ENCODE peak calls at places on chromosomes 12 and 14, in five cellular contexts. One of them, this sample, is unnamed.

GRCh38 chr14:57390806-57391562 is 598 bp downstream of the NAA30 start:
- DNase-seq in activated CD8-positive, alpha-beta memory T cell treated with anti-CD3 and anti-CD28 coated beads, Interleukin-2, amount 50 U/mL, for 48 hours: peak
- DNase-seq in germinal center: peak
- DNase-seq in RCC 7860: no peak
- DNase-seq in stimulated activated CD4-positive, alpha-beta T cell treated with anti-CD3 and anti-CD28 coated beads, Interleukin-2, amount 100 ng/mL, for 48 hours: peak
- DNase-seq in this sample: peak

GRCh38 chr12:43210437-43211197 is 341.4 kb downstream of the ADAMTS20 start:
- DNase-seq in germinal center: no peak
- DNase-seq in activated CD8-positive, alpha-beta memory T cell treated with anti-CD3 and anti-CD28 coated beads, Interleukin-2, amount 50 U/mL, for 48 hours: no peak
- DNase-seq in RCC 7860: peak
- DNase-seq in stimulated activated CD4-positive, alpha-beta T cell treated with anti-CD3 and anti-CD28 coated beads, Interleukin-2, amount 100 ng/mL, for 48 hours: no peak
- DNase-seq in this sample: peak

GRCh38 chr14:23580152-23580926 is 1.7 kb upstream of the JPH4 start:
- DNase-seq in stimulated activated CD4-positive, alpha-beta T cell treated with anti-CD3 and anti-CD28 coated beads, Interleukin-2, amount 100 ng/mL, for 48 hours: no peak
- DNase-seq in germinal center: no peak
- DNase-seq in RCC 7860: no peak
- DNase-seq in activated CD8-positive, alpha-beta memory T cell treated with anti-CD3 and anti-CD28 coated beads, Interleukin-2, amount 50 U/mL, for 48 hours: peak
- DNase-seq in this sample: no peak

GRCh38 chr14:93150227-93151206 is 34.2 kb downstream of the MOAP1 start:
- DNase-seq in stimulated activated CD4-positive, alpha-beta T cell treated with anti-CD3 and anti-CD28 coated beads, Interleukin-2, amount 100 ng/mL, for 48 hours: no peak
- DNase-seq in activated CD8-positive, alpha-beta memory T cell treated with anti-CD3 and anti-CD28 coated beads, Interleukin-2, amount 50 U/mL, for 48 hours: no peak
- DNase-seq in RCC 7860: no peak
- DNase-seq in germinal center: no peak
- DNase-seq in this sample: no peak

GRCh38 chr12:95848575-95849388 is 10.0 kb upstream of the SNRPF start:
- DNase-seq in germinal center: no peak
- DNase-seq in RCC 7860: no peak
- DNase-seq in activated CD8-positive, alpha-beta memory T cell treated with anti-CD3 and anti-CD28 coated beads, Interleukin-2, amount 50 U/mL, for 48 hours: no peak
- DNase-seq in stimulated activated CD4-positive, alpha-beta T cell treated with anti-CD3 and anti-CD28 coated beads, Interleukin-2, amount 100 ng/mL, for 48 hours: no peak
- DNase-seq in this sample: peak

GRCh38 chr12:14928946-14929345 is 9.4 kb downstream of the ERP27 start:
- DNase-seq in RCC 7860: no peak
- DNase-seq in activated CD8-positive, alpha-beta memory T cell treated with anti-CD3 and anti-CD28 coated beads, Interleukin-2, amount 50 U/mL, for 48 hours: no peak
- DNase-seq in stimulated activated CD4-positive, alpha-beta T cell treated with anti-CD3 and anti-CD28 coated beads, Interleukin-2, amount 100 ng/mL, for 48 hours: no peak
- DNase-seq in germinal center: no peak
- DNase-seq in this sample: no peak

GRCh38 chr12:1611775-1612174 is 17.3 kb upstream of the WNT5B start:
- DNase-seq in germinal center: no peak
- DNase-seq in RCC 7860: no peak
- DNase-seq in activated CD8-positive, alpha-beta memory T cell treated with anti-CD3 and anti-CD28 coated beads, Interleukin-2, amount 50 U/mL, for 48 hours: no peak
- DNase-seq in stimulated activated CD4-positive, alpha-beta T cell treated with anti-CD3 and anti-CD28 coated beads, Interleukin-2, amount 100 ng/mL, for 48 hours: no peak
- DNase-seq in this sample: no peak

GRCh38 chr12:127773520-127773919 is 493.4 kb upstream of the TMEM132C start:
- DNase-seq in germinal center: no peak
- DNase-seq in activated CD8-positive, alpha-beta memory T cell treated with anti-CD3 and anti-CD28 coated beads, Interleukin-2, amount 50 U/mL, for 48 hours: no peak
- DNase-seq in stimulated activated CD4-positive, alpha-beta T cell treated with anti-CD3 and anti-CD28 coated beads, Interleukin-2, amount 100 ng/mL, for 48 hours: no peak
- DNase-seq in RCC 7860: no peak
- DNase-seq in this sample: no peak

GRCh38 chr12:117321572-117321971 is 39.9 kb downstream of the NOS1 start:
- DNase-seq in activated CD8-positive, alpha-beta memory T cell treated with anti-CD3 and anti-CD28 coated beads, Interleukin-2, amount 50 U/mL, for 48 hours: no peak
- DNase-seq in stimulated activated CD4-positive, alpha-beta T cell treated with anti-CD3 and anti-CD28 coated beads, Interleukin-2, amount 100 ng/mL, for 48 hours: no peak
- DNase-seq in germinal center: no peak
- DNase-seq in RCC 7860: no peak
- DNase-seq in this sample: no peak

GRCh38 chr12:77845831-77846230 is 15.1 kb downstream of the NAV3 start:
- DNase-seq in activated CD8-positive, alpha-beta memory T cell treated with anti-CD3 and anti-CD28 coated beads, Interleukin-2, amount 50 U/mL, for 48 hours: no peak
- DNase-seq in stimulated activated CD4-positive, alpha-beta T cell treated with anti-CD3 and anti-CD28 coated beads, Interleukin-2, amount 100 ng/mL, for 48 hours: no peak
- DNase-seq in RCC 7860: no peak
- DNase-seq in germinal center: no peak
- DNase-seq in this sample: no peak

GRCh38 chr12:96070670-96071279 is 35.4 kb upstream of the LTA4H start:
- DNase-seq in activated CD8-positive, alpha-beta memory T cell treated with anti-CD3 and anti-CD28 coated beads, Interleukin-2, amount 50 U/mL, for 48 hours: no peak
- DNase-seq in germinal center: peak
- DNase-seq in RCC 7860: no peak
- DNase-seq in stimulated activated CD4-positive, alpha-beta T cell treated with anti-CD3 and anti-CD28 coated beads, Interleukin-2, amount 100 ng/mL, for 48 hours: no peak
- DNase-seq in this sample: peak

GRCh38 chr14:62694075-62694474 is 351.2 kb downstream of the KCNH5 start:
- DNase-seq in activated CD8-positive, alpha-beta memory T cell treated with anti-CD3 and anti-CD28 coated beads, Interleukin-2, amount 50 U/mL, for 48 hours: no peak
- DNase-seq in stimulated activated CD4-positive, alpha-beta T cell treated with anti-CD3 and anti-CD28 coated beads, Interleukin-2, amount 100 ng/mL, for 48 hours: no peak
- DNase-seq in germinal center: no peak
- DNase-seq in RCC 7860: no peak
- DNase-seq in this sample: no peak

GRCh38 chr14:21015312-21015711 is 9.5 kb downstream of the NDRG2 start:
- DNase-seq in RCC 7860: no peak
- DNase-seq in germinal center: no peak
- DNase-seq in stimulated activated CD4-positive, alpha-beta T cell treated with anti-CD3 and anti-CD28 coated beads, Interleukin-2, amount 100 ng/mL, for 48 hours: no peak
- DNase-seq in activated CD8-positive, alpha-beta memory T cell treated with anti-CD3 and anti-CD28 coated beads, Interleukin-2, amount 50 U/mL, for 48 hours: no peak
- DNase-seq in this sample: no peak

GRCh38 chr12:129535351-129535750 is 368.5 kb downstream of the TMEM132D start:
- DNase-seq in stimulated activated CD4-positive, alpha-beta T cell treated with anti-CD3 and anti-CD28 coated beads, Interleukin-2, amount 100 ng/mL, for 48 hours: no peak
- DNase-seq in RCC 7860: peak
- DNase-seq in germinal center: no peak
- DNase-seq in activated CD8-positive, alpha-beta memory T cell treated with anti-CD3 and anti-CD28 coated beads, Interleukin-2, amount 50 U/mL, for 48 hours: no peak
- DNase-seq in this sample: no peak

GRCh38 chr14:98761993-98762392 is 510.0 kb downstream of the BCL11B start:
- DNase-seq in RCC 7860: no peak
- DNase-seq in germinal center: no peak
- DNase-seq in stimulated activated CD4-positive, alpha-beta T cell treated with anti-CD3 and anti-CD28 coated beads, Interleukin-2, amount 100 ng/mL, for 48 hours: no peak
- DNase-seq in activated CD8-positive, alpha-beta memory T cell treated with anti-CD3 and anti-CD28 coated beads, Interleukin-2, amount 50 U/mL, for 48 hours: no peak
- DNase-seq in this sample: no peak

GRCh38 chr12:110913119-110914056 is 7.0 kb downstream of the MYL2 start:
- DNase-seq in activated CD8-positive, alpha-beta memory T cell treated with anti-CD3 and anti-CD28 coated beads, Interleukin-2, amount 50 U/mL, for 48 hours: no peak
- DNase-seq in RCC 7860: no peak
- DNase-seq in germinal center: peak
- DNase-seq in stimulated activated CD4-positive, alpha-beta T cell treated with anti-CD3 and anti-CD28 coated beads, Interleukin-2, amount 100 ng/mL, for 48 hours: no peak
- DNase-seq in this sample: peak

GRCh38 chr12:32039341-32039740 is 67.3 kb upstream of the BICD1 start:
- DNase-seq in germinal center: no peak
- DNase-seq in RCC 7860: no peak
- DNase-seq in activated CD8-positive, alpha-beta memory T cell treated with anti-CD3 and anti-CD28 coated beads, Interleukin-2, amount 50 U/mL, for 48 hours: no peak
- DNase-seq in stimulated activated CD4-positive, alpha-beta T cell treated with anti-CD3 and anti-CD28 coated beads, Interleukin-2, amount 100 ng/mL, for 48 hours: no peak
- DNase-seq in this sample: no peak

GRCh38 chr12:93982847-93983315 is 165.5 kb upstream of the PLXNC1 start:
- DNase-seq in germinal center: no peak
- DNase-seq in RCC 7860: no peak
- DNase-seq in activated CD8-positive, alpha-beta memory T cell treated with anti-CD3 and anti-CD28 coated beads, Interleukin-2, amount 50 U/mL, for 48 hours: no peak
- DNase-seq in stimulated activated CD4-positive, alpha-beta T cell treated with anti-CD3 and anti-CD28 coated beads, Interleukin-2, amount 100 ng/mL, for 48 hours: no peak
- DNase-seq in this sample: no peak

GRCh38 chr12:6647083-6647604 is at the start of gene ACRBP:
- DNase-seq in germinal center: peak
- DNase-seq in RCC 7860: no peak
- DNase-seq in stimulated activated CD4-positive, alpha-beta T cell treated with anti-CD3 and anti-CD28 coated beads, Interleukin-2, amount 100 ng/mL, for 48 hours: peak
- DNase-seq in activated CD8-positive, alpha-beta memory T cell treated with anti-CD3 and anti-CD28 coated beads, Interleukin-2, amount 50 U/mL, for 48 hours: no peak
- DNase-seq in this sample: peak

GRCh38 chr12:55745361-55746146 is 2.6 kb downstream of the GDF11 start:
- DNase-seq in RCC 7860: no peak
- DNase-seq in activated CD8-positive, alpha-beta memory T cell treated with anti-CD3 and anti-CD28 coated beads, Interleukin-2, amount 50 U/mL, for 48 hours: peak
- DNase-seq in germinal center: no peak
- DNase-seq in stimulated activated CD4-positive, alpha-beta T cell treated with anti-CD3 and anti-CD28 coated beads, Interleukin-2, amount 100 ng/mL, for 48 hours: no peak
- DNase-seq in this sample: peak

GRCh38 chr14:34275038-34275437 is 187.0 kb downstream of the SPTSSA start:
- DNase-seq in stimulated activated CD4-positive, alpha-beta T cell treated with anti-CD3 and anti-CD28 coated beads, Interleukin-2, amount 100 ng/mL, for 48 hours: no peak
- DNase-seq in RCC 7860: no peak
- DNase-seq in germinal center: no peak
- DNase-seq in activated CD8-positive, alpha-beta memory T cell treated with anti-CD3 and anti-CD28 coated beads, Interleukin-2, amount 50 U/mL, for 48 hours: no peak
- DNase-seq in this sample: no peak

GRCh38 chr12:6039894-6040601 is 84.4 kb downstream of the VWF start:
- DNase-seq in RCC 7860: peak
- DNase-seq in activated CD8-positive, alpha-beta memory T cell treated with anti-CD3 and anti-CD28 coated beads, Interleukin-2, amount 50 U/mL, for 48 hours: peak
- DNase-seq in germinal center: peak
- DNase-seq in stimulated activated CD4-positive, alpha-beta T cell treated with anti-CD3 and anti-CD28 coated beads, Interleukin-2, amount 100 ng/mL, for 48 hours: peak
- DNase-seq in this sample: peak

GRCh38 chr12:9632766-9633165 is 25.1 kb upstream of the KLRB1 start:
- DNase-seq in RCC 7860: no peak
- DNase-seq in germinal center: no peak
- DNase-seq in activated CD8-positive, alpha-beta memory T cell treated with anti-CD3 and anti-CD28 coated beads, Interleukin-2, amount 50 U/mL, for 48 hours: no peak
- DNase-seq in stimulated activated CD4-positive, alpha-beta T cell treated with anti-CD3 and anti-CD28 coated beads, Interleukin-2, amount 100 ng/mL, for 48 hours: no peak
- DNase-seq in this sample: no peak

GRCh38 chr12:56296207-56296785 is 3.8 kb downstream of the CS start:
- DNase-seq in germinal center: no peak
- DNase-seq in stimulated activated CD4-positive, alpha-beta T cell treated with anti-CD3 and anti-CD28 coated beads, Interleukin-2, amount 100 ng/mL, for 48 hours: no peak
- DNase-seq in activated CD8-positive, alpha-beta memory T cell treated with anti-CD3 and anti-CD28 coated beads, Interleukin-2, amount 50 U/mL, for 48 hours: no peak
- DNase-seq in RCC 7860: no peak
- DNase-seq in this sample: no peak

GRCh38 chr12:22653790-22654189 is 28.8 kb downstream of the ETNK1 start:
- DNase-seq in germinal center: no peak
- DNase-seq in stimulated activated CD4-positive, alpha-beta T cell treated with anti-CD3 and anti-CD28 coated beads, Interleukin-2, amount 100 ng/mL, for 48 hours: no peak
- DNase-seq in RCC 7860: no peak
- DNase-seq in activated CD8-positive, alpha-beta memory T cell treated with anti-CD3 and anti-CD28 coated beads, Interleukin-2, amount 50 U/mL, for 48 hours: no peak
- DNase-seq in this sample: no peak

GRCh38 chr14:45068396-45068795 is 15.5 kb upstream of the PRPF39 start:
- DNase-seq in activated CD8-positive, alpha-beta memory T cell treated with anti-CD3 and anti-CD28 coated beads, Interleukin-2, amount 50 U/mL, for 48 hours: no peak
- DNase-seq in stimulated activated CD4-positive, alpha-beta T cell treated with anti-CD3 and anti-CD28 coated beads, Interleukin-2, amount 100 ng/mL, for 48 hours: no peak
- DNase-seq in germinal center: no peak
- DNase-seq in RCC 7860: no peak
- DNase-seq in this sample: no peak

GRCh38 chr12:51819851-51820720 is 28.4 kb downstream of the FIGNL2 start:
- DNase-seq in germinal center: peak
- DNase-seq in RCC 7860: no peak
- DNase-seq in stimulated activated CD4-positive, alpha-beta T cell treated with anti-CD3 and anti-CD28 coated beads, Interleukin-2, amount 100 ng/mL, for 48 hours: no peak
- DNase-seq in activated CD8-positive, alpha-beta memory T cell treated with anti-CD3 and anti-CD28 coated beads, Interleukin-2, amount 50 U/mL, for 48 hours: peak
- DNase-seq in this sample: no peak

GRCh38 chr14:53375573-53375972 is 222.4 kb upstream of the DDHD1 start:
- DNase-seq in RCC 7860: no peak
- DNase-seq in activated CD8-positive, alpha-beta memory T cell treated with anti-CD3 and anti-CD28 coated beads, Interleukin-2, amount 50 U/mL, for 48 hours: no peak
- DNase-seq in stimulated activated CD4-positive, alpha-beta T cell treated with anti-CD3 and anti-CD28 coated beads, Interleukin-2, amount 100 ng/mL, for 48 hours: no peak
- DNase-seq in germinal center: no peak
- DNase-seq in this sample: no peak

GRCh38 chr14:37122919-37123639 is 49.3 kb downstream of the SLC25A21 start:
- DNase-seq in germinal center: no peak
- DNase-seq in stimulated activated CD4-positive, alpha-beta T cell treated with anti-CD3 and anti-CD28 coated beads, Interleukin-2, amount 100 ng/mL, for 48 hours: no peak
- DNase-seq in activated CD8-positive, alpha-beta memory T cell treated with anti-CD3 and anti-CD28 coated beads, Interleukin-2, amount 50 U/mL, for 48 hours: no peak
- DNase-seq in RCC 7860: no peak
- DNase-seq in this sample: no peak

GRCh38 chr14:63452796-63453195 is 90.4 kb downstream of the PPP2R5E start:
- DNase-seq in stimulated activated CD4-positive, alpha-beta T cell treated with anti-CD3 and anti-CD28 coated beads, Interleukin-2, amount 100 ng/mL, for 48 hours: no peak
- DNase-seq in activated CD8-positive, alpha-beta memory T cell treated with anti-CD3 and anti-CD28 coated beads, Interleukin-2, amount 50 U/mL, for 48 hours: no peak
- DNase-seq in RCC 7860: no peak
- DNase-seq in germinal center: no peak
- DNase-seq in this sample: no peak

GRCh38 chr14:39431416-39432178 is 636 bp downstream of the FBXO33 start:
- DNase-seq in stimulated activated CD4-positive, alpha-beta T cell treated with anti-CD3 and anti-CD28 coated beads, Interleukin-2, amount 100 ng/mL, for 48 hours: peak
- DNase-seq in RCC 7860: no peak
- DNase-seq in germinal center: peak
- DNase-seq in activated CD8-positive, alpha-beta memory T cell treated with anti-CD3 and anti-CD28 coated beads, Interleukin-2, amount 50 U/mL, for 48 hours: peak
- DNase-seq in this sample: peak

GRCh38 chr12:28413455-28414109 is 223.3 kb downstream of the CCDC91 start:
- DNase-seq in stimulated activated CD4-positive, alpha-beta T cell treated with anti-CD3 and anti-CD28 coated beads, Interleukin-2, amount 100 ng/mL, for 48 hours: no peak
- DNase-seq in germinal center: peak
- DNase-seq in RCC 7860: no peak
- DNase-seq in activated CD8-positive, alpha-beta memory T cell treated with anti-CD3 and anti-CD28 coated beads, Interleukin-2, amount 50 U/mL, for 48 hours: no peak
- DNase-seq in this sample: no peak

GRCh38 chr12:19375888-19376287 is 63.4 kb upstream of the AEBP2 start:
- DNase-seq in stimulated activated CD4-positive, alpha-beta T cell treated with anti-CD3 and anti-CD28 coated beads, Interleukin-2, amount 100 ng/mL, for 48 hours: no peak
- DNase-seq in germinal center: no peak
- DNase-seq in RCC 7860: no peak
- DNase-seq in activated CD8-positive, alpha-beta memory T cell treated with anti-CD3 and anti-CD28 coated beads, Interleukin-2, amount 50 U/mL, for 48 hours: no peak
- DNase-seq in this sample: no peak

GRCh38 chr14:24339284-24340151 is at the start of gene RIPK3:
- DNase-seq in RCC 7860: no peak
- DNase-seq in activated CD8-positive, alpha-beta memory T cell treated with anti-CD3 and anti-CD28 coated beads, Interleukin-2, amount 50 U/mL, for 48 hours: peak
- DNase-seq in germinal center: peak
- DNase-seq in stimulated activated CD4-positive, alpha-beta T cell treated with anti-CD3 and anti-CD28 coated beads, Interleukin-2, amount 100 ng/mL, for 48 hours: peak
- DNase-seq in this sample: peak

GRCh38 chr12:123055281-123055766 is 74.8 kb downstream of the ARL6IP4 start:
- DNase-seq in RCC 7860: no peak
- DNase-seq in germinal center: no peak
- DNase-seq in activated CD8-positive, alpha-beta memory T cell treated with anti-CD3 and anti-CD28 coated beads, Interleukin-2, amount 50 U/mL, for 48 hours: no peak
- DNase-seq in stimulated activated CD4-positive, alpha-beta T cell treated with anti-CD3 and anti-CD28 coated beads, Interleukin-2, amount 100 ng/mL, for 48 hours: no peak
- DNase-seq in this sample: no peak

GRCh38 chr12:82176761-82177490 is 181.3 kb downstream of the CCDC59 start:
- DNase-seq in RCC 7860: no peak
- DNase-seq in stimulated activated CD4-positive, alpha-beta T cell treated with anti-CD3 and anti-CD28 coated beads, Interleukin-2, amount 100 ng/mL, for 48 hours: no peak
- DNase-seq in activated CD8-positive, alpha-beta memory T cell treated with anti-CD3 and anti-CD28 coated beads, Interleukin-2, amount 50 U/mL, for 48 hours: no peak
- DNase-seq in germinal center: no peak
- DNase-seq in this sample: no peak

GRCh38 chr12:91772411-91772810 is 373.2 kb downstream of the BTG1 start:
- DNase-seq in activated CD8-positive, alpha-beta memory T cell treated with anti-CD3 and anti-CD28 coated beads, Interleukin-2, amount 50 U/mL, for 48 hours: no peak
- DNase-seq in RCC 7860: no peak
- DNase-seq in stimulated activated CD4-positive, alpha-beta T cell treated with anti-CD3 and anti-CD28 coated beads, Interleukin-2, amount 100 ng/mL, for 48 hours: no peak
- DNase-seq in germinal center: no peak
- DNase-seq in this sample: no peak

GRCh38 chr14:106210650-106211049 is 684.3 kb downstream of the TMEM121 start:
- DNase-seq in RCC 7860: no peak
- DNase-seq in activated CD8-positive, alpha-beta memory T cell treated with anti-CD3 and anti-CD28 coated beads, Interleukin-2, amount 50 U/mL, for 48 hours: no peak
- DNase-seq in germinal center: no peak
- DNase-seq in stimulated activated CD4-positive, alpha-beta T cell treated with anti-CD3 and anti-CD28 coated beads, Interleukin-2, amount 100 ng/mL, for 48 hours: no peak
- DNase-seq in this sample: peak